ENCODE peak calls at places on chromosome 3, in seven cellular contexts. One of them, this sample, is unnamed. For H3K36me3, the result is how much of the 10 kb centered on the place peaks cover.

GRCh38 chr3:52530918-52531635 is 2.6 kb downstream of the NT5DC2 start:
- DNase-seq in heart left ventricle: peak
- DNase-seq in heart right ventricle: peak
- DNase-seq in astrocyte: no peak
- DNase-seq in left ventricle myocardium inferior: peak
- DNase-seq in mesendoderm: no peak
- DNase-seq in IMR-90: no peak
- DNase-seq in this sample: no peak

GRCh38 chr3:15873415-15873814 is 75.6 kb upstream of the ANKRD28 start:
- DNase-seq in heart left ventricle: no peak
- DNase-seq in heart right ventricle: no peak
- DNase-seq in astrocyte: no peak
- DNase-seq in left ventricle myocardium inferior: no peak
- DNase-seq in mesendoderm: no peak
- DNase-seq in IMR-90: no peak
- DNase-seq in this sample: no peak

GRCh38 chr3:125967156-125967555 is 1.8 kb upstream of the ROPN1B start:
- DNase-seq in heart left ventricle: no peak
- DNase-seq in heart right ventricle: no peak
- DNase-seq in astrocyte: no peak
- DNase-seq in left ventricle myocardium inferior: no peak
- DNase-seq in mesendoderm: no peak
- DNase-seq in IMR-90: no peak
- DNase-seq in this sample: no peak

GRCh38 chr3:120496278-120496975 is 45.6 kb upstream of the FSTL1 start:
- DNase-seq in heart left ventricle: no peak
- DNase-seq in heart right ventricle: no peak
- DNase-seq in astrocyte: peak
- DNase-seq in left ventricle myocardium inferior: no peak
- DNase-seq in mesendoderm: no peak
- DNase-seq in IMR-90: peak
- DNase-seq in this sample: peak

GRCh38 chr3:124707667-124708066 is 22.6 kb upstream of the UMPS start:
- DNase-seq in heart left ventricle: no peak
- DNase-seq in heart right ventricle: no peak
- DNase-seq in astrocyte: peak
- DNase-seq in left ventricle myocardium inferior: no peak
- DNase-seq in mesendoderm: peak
- DNase-seq in IMR-90: peak
- DNase-seq in this sample: peak

GRCh38 chr3:69092030-69092513 is 7.3 kb downstream of the ARL6IP5 start:
- DNase-seq in heart left ventricle: no peak
- DNase-seq in heart right ventricle: no peak
- DNase-seq in astrocyte: no peak
- DNase-seq in left ventricle myocardium inferior: no peak
- DNase-seq in mesendoderm: peak
- DNase-seq in IMR-90: no peak
- DNase-seq in this sample: no peak

GRCh38 chr3:112514527-112515128 is 15.4 kb upstream of the BTLA start:
- DNase-seq in heart left ventricle: no peak
- DNase-seq in heart right ventricle: no peak
- DNase-seq in astrocyte: no peak
- DNase-seq in left ventricle myocardium inferior: no peak
- DNase-seq in mesendoderm: no peak
- DNase-seq in IMR-90: peak
- DNase-seq in this sample: no peak

GRCh38 chr3:169664034-169664820 is 715 bp upstream of the MECOM start:
- DNase-seq in heart left ventricle: no peak
- DNase-seq in heart right ventricle: peak
- DNase-seq in astrocyte: no peak
- DNase-seq in left ventricle myocardium inferior: no peak
- DNase-seq in mesendoderm: no peak
- DNase-seq in IMR-90: no peak
- DNase-seq in this sample: no peak

GRCh38 chr3:158725348-158725966 is 6.8 kb downstream of the RARRES1 start:
- DNase-seq in heart left ventricle: no peak
- DNase-seq in heart right ventricle: peak
- DNase-seq in astrocyte: peak
- DNase-seq in left ventricle myocardium inferior: no peak
- DNase-seq in mesendoderm: no peak
- DNase-seq in IMR-90: peak
- DNase-seq in this sample: peak

GRCh38 chr3:172520332-172520831 is 2.8 kb downstream of the TNFSF10 start:
- DNase-seq in heart left ventricle: no peak
- DNase-seq in heart right ventricle: no peak
- DNase-seq in astrocyte: peak
- DNase-seq in left ventricle myocardium inferior: no peak
- DNase-seq in mesendoderm: no peak
- DNase-seq in IMR-90: peak
- DNase-seq in this sample: no peak

GRCh38 chr3:194204036-194204792 is 68.3 kb downstream of the HES1 start:
- DNase-seq in heart left ventricle: no peak
- DNase-seq in heart right ventricle: no peak
- DNase-seq in astrocyte: no peak
- DNase-seq in left ventricle myocardium inferior: no peak
- DNase-seq in mesendoderm: peak
- DNase-seq in IMR-90: no peak
- DNase-seq in this sample: no peak

GRCh38 chr3:60133269-60133877 is 1083.5 kb upstream of the CFAP20DC start:
- DNase-seq in heart left ventricle: no peak
- DNase-seq in heart right ventricle: peak
- DNase-seq in astrocyte: no peak
- DNase-seq in left ventricle myocardium inferior: no peak
- DNase-seq in mesendoderm: no peak
- DNase-seq in IMR-90: no peak
- DNase-seq in this sample: no peak

GRCh38 chr3:142434503-142434902 is 13.3 kb downstream of the XRN1 start:
- DNase-seq in heart left ventricle: no peak
- DNase-seq in heart right ventricle: no peak
- DNase-seq in astrocyte: no peak
- DNase-seq in left ventricle myocardium inferior: no peak
- DNase-seq in mesendoderm: peak
- DNase-seq in IMR-90: no peak
- DNase-seq in this sample: no peak

GRCh38 chr3:52047295-52047960 is 8.9 kb downstream of the DUSP7 start:
- DNase-seq in heart left ventricle: no peak
- DNase-seq in heart right ventricle: no peak
- DNase-seq in astrocyte: no peak
- DNase-seq in left ventricle myocardium inferior: no peak
- DNase-seq in mesendoderm: no peak
- DNase-seq in IMR-90: no peak
- DNase-seq in this sample: peak

GRCh38 chr3:176561826-176562225 is 635.5 kb downstream of the TBL1XR1 start:
- DNase-seq in heart left ventricle: no peak
- DNase-seq in heart right ventricle: no peak
- DNase-seq in astrocyte: no peak
- DNase-seq in left ventricle myocardium inferior: no peak
- DNase-seq in mesendoderm: no peak
- DNase-seq in IMR-90: no peak
- DNase-seq in this sample: no peak

GRCh38 chr3:112092439-112093179 is 6.4 kb downstream of the C3orf52 start:
- DNase-seq in heart left ventricle: no peak
- DNase-seq in heart right ventricle: no peak
- DNase-seq in astrocyte: peak
- DNase-seq in left ventricle myocardium inferior: no peak
- DNase-seq in mesendoderm: peak
- DNase-seq in IMR-90: peak
- DNase-seq in this sample: no peak

GRCh38 chr3:138328341-138328740 is 1.3 kb downstream of the NME9 start:
- DNase-seq in heart left ventricle: no peak
- DNase-seq in heart right ventricle: no peak
- DNase-seq in astrocyte: no peak
- DNase-seq in left ventricle myocardium inferior: no peak
- DNase-seq in mesendoderm: peak
- DNase-seq in IMR-90: peak
- DNase-seq in this sample: no peak

GRCh38 chr3:29430558-29430971 is 149.7 kb downstream of the RBMS3 start:
- DNase-seq in heart left ventricle: no peak
- DNase-seq in heart right ventricle: no peak
- DNase-seq in astrocyte: peak
- DNase-seq in left ventricle myocardium inferior: no peak
- DNase-seq in mesendoderm: peak
- DNase-seq in IMR-90: peak
- DNase-seq in this sample: no peak

GRCh38 chr3:168047936-168048335 is 47.8 kb downstream of the GOLIM4 start:
- DNase-seq in heart left ventricle: no peak
- DNase-seq in heart right ventricle: no peak
- DNase-seq in astrocyte: no peak
- DNase-seq in left ventricle myocardium inferior: no peak
- DNase-seq in mesendoderm: no peak
- DNase-seq in IMR-90: no peak
- DNase-seq in this sample: no peak

GRCh38 chr3:56849698-56850097 is 47.9 kb upstream of the ARHGEF3 start:
- DNase-seq in heart left ventricle: no peak
- DNase-seq in heart right ventricle: peak
- DNase-seq in astrocyte: no peak
- DNase-seq in left ventricle myocardium inferior: no peak
- DNase-seq in mesendoderm: no peak
- DNase-seq in IMR-90: no peak
- DNase-seq in this sample: no peak

GRCh38 chr3:47163023-47163989 is 607 bp downstream of the SETD2 start:
- DNase-seq in heart left ventricle: peak
- DNase-seq in heart right ventricle: peak
- DNase-seq in astrocyte: peak
- DNase-seq in left ventricle myocardium inferior: peak
- DNase-seq in mesendoderm: peak
- DNase-seq in IMR-90: peak
- DNase-seq in this sample: peak
- H3K4me3 ChIP-seq in heart left ventricle: peak
- H3K4me3 ChIP-seq in heart right ventricle: peak
- H3K4me3 ChIP-seq in astrocyte: peak
- H3K4me3 ChIP-seq in left ventricle myocardium inferior: peak
- H3K4me3 ChIP-seq in mesendoderm: peak
- H3K4me3 ChIP-seq in IMR-90: peak
- H3K4me3 ChIP-seq in this sample: peak

DNA sequence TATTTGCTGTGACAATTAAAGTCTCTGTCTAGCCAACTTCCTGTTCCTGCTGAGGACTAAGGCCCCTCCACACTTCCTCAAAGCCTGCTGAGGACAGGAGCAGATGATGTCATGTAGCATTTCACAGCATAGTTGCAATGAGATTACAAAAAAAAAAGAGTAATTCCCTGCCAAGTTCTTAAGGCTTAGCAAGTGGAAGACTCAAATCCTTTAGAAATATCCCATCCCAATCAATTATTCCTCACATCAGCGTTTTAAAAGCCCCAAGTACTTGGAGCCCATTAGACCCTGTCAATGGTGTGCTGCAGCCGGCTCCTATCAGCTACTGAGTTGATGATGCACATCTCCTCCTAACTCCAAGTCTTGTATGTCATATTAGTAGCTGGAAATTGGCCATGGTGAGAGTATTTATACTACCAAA is 51.7 kb downstream of the TRANK1 start:
- DNase-seq in heart left ventricle: no peak
- DNase-seq in heart right ventricle: peak
- DNase-seq in astrocyte: peak
- DNase-seq in left ventricle myocardium inferior: no peak
- DNase-seq in mesendoderm: peak
- DNase-seq in IMR-90: peak
- DNase-seq in this sample: peak
- H3K36me3 ChIP-seq in heart left ventricle: under half
- H3K36me3 ChIP-seq in heart right ventricle: under half
- H3K36me3 ChIP-seq in astrocyte: under half
- H3K36me3 ChIP-seq in left ventricle myocardium inferior: under half
- H3K36me3 ChIP-seq in mesendoderm: under half
- H3K36me3 ChIP-seq in IMR-90: under half
- H3K36me3 ChIP-seq in this sample: under half

GRCh38 chr3:127798716-127799115 is 23.6 kb downstream of the MGLL start:
- DNase-seq in heart left ventricle: no peak
- DNase-seq in heart right ventricle: no peak
- DNase-seq in astrocyte: no peak
- DNase-seq in left ventricle myocardium inferior: no peak
- DNase-seq in mesendoderm: no peak
- DNase-seq in IMR-90: no peak
- DNase-seq in this sample: no peak

GRCh38 chr3:127796045-127796720 is 26.1 kb downstream of the MGLL start:
- DNase-seq in heart left ventricle: no peak
- DNase-seq in heart right ventricle: no peak
- DNase-seq in astrocyte: no peak
- DNase-seq in left ventricle myocardium inferior: no peak
- DNase-seq in mesendoderm: no peak
- DNase-seq in IMR-90: no peak
- DNase-seq in this sample: peak

GRCh38 chr3:127794972-127795371 is 27.3 kb downstream of the MGLL start:
- DNase-seq in heart left ventricle: no peak
- DNase-seq in heart right ventricle: no peak
- DNase-seq in astrocyte: no peak
- DNase-seq in left ventricle myocardium inferior: no peak
- DNase-seq in mesendoderm: no peak
- DNase-seq in IMR-90: no peak
- DNase-seq in this sample: no peak

GRCh38 chr3:127794402-127794801 is 27.9 kb downstream of the MGLL start:
- DNase-seq in heart left ventricle: no peak
- DNase-seq in heart right ventricle: no peak
- DNase-seq in astrocyte: no peak
- DNase-seq in left ventricle myocardium inferior: no peak
- DNase-seq in mesendoderm: no peak
- DNase-seq in IMR-90: no peak
- DNase-seq in this sample: no peak

DNA sequence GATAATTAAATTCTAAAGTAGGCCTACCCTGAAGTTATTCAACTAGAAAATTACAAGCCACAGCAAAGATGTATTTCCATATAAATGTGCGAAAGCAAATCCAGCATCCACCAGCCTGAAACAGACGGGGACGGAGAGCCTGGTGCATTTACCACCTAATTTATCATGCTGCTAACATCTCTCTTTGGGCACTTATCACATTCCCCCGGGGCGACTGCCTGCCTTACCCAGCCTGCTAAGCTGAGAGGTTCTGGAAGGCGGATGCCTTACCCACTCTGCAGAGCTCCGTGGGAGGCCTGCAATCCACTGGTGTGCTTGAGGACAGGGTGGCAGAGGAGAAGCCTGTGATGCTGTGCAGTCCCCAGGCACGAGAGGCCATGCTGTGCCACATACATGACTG is 25.6 kb downstream of the MGLL start:
- DNase-seq in heart left ventricle: no peak
- DNase-seq in heart right ventricle: no peak
- DNase-seq in astrocyte: no peak
- DNase-seq in left ventricle myocardium inferior: no peak
- DNase-seq in mesendoderm: no peak
- DNase-seq in IMR-90: no peak
- DNase-seq in this sample: no peak
- H3K4me3 ChIP-seq in heart left ventricle: no peak
- H3K4me3 ChIP-seq in heart right ventricle: no peak
- H3K4me3 ChIP-seq in astrocyte: no peak
- H3K4me3 ChIP-seq in left ventricle myocardium inferior: no peak
- H3K4me3 ChIP-seq in mesendoderm: no peak
- H3K4me3 ChIP-seq in IMR-90: no peak
- H3K4me3 ChIP-seq in this sample: no peak

GRCh38 chr3:149163066-149163465 is 33.6 kb downstream of the HPS3 start:
- DNase-seq in heart left ventricle: no peak
- DNase-seq in heart right ventricle: no peak
- DNase-seq in astrocyte: no peak
- DNase-seq in left ventricle myocardium inferior: no peak
- DNase-seq in mesendoderm: no peak
- DNase-seq in IMR-90: no peak
- DNase-seq in this sample: no peak

GRCh38 chr3:149162007-149162406 is 32.6 kb downstream of the HPS3 start:
- DNase-seq in heart left ventricle: no peak
- DNase-seq in heart right ventricle: no peak
- DNase-seq in astrocyte: no peak
- DNase-seq in left ventricle myocardium inferior: no peak
- DNase-seq in mesendoderm: no peak
- DNase-seq in IMR-90: no peak
- DNase-seq in this sample: no peak

GRCh38 chr3:149170672-149171071 is 41.2 kb downstream of the HPS3 start:
- DNase-seq in heart left ventricle: no peak
- DNase-seq in heart right ventricle: no peak
- DNase-seq in astrocyte: no peak
- DNase-seq in left ventricle myocardium inferior: no peak
- DNase-seq in mesendoderm: no peak
- DNase-seq in IMR-90: no peak
- DNase-seq in this sample: no peak

GRCh38 chr3:149167898-149168297 is 38.5 kb downstream of the HPS3 start:
- DNase-seq in heart left ventricle: no peak
- DNase-seq in heart right ventricle: no peak
- DNase-seq in astrocyte: no peak
- DNase-seq in left ventricle myocardium inferior: no peak
- DNase-seq in mesendoderm: no peak
- DNase-seq in IMR-90: no peak
- DNase-seq in this sample: no peak
- H3K36me3 ChIP-seq in heart left ventricle: under half
- H3K36me3 ChIP-seq in heart right ventricle: half or more
- H3K36me3 ChIP-seq in astrocyte: under half
- H3K36me3 ChIP-seq in left ventricle myocardium inferior: half or more
- H3K36me3 ChIP-seq in mesendoderm: under half
- H3K36me3 ChIP-seq in IMR-90: under half
- H3K36me3 ChIP-seq in this sample: half or more

This sample was measured in MG63.